ENCODE peak calls at places on chromosomes 13 and 19, in six cellular contexts. B is ELR; A is stimulated activated CD8-positive, alpha-beta memory T cell treated with anti-CD3 and anti-CD28 coated beads, Interleukin-12 subunit alpha, Interleukin-12 subunit beta, amount 100 ng/mL, for 4 hours; I is ACHN; O is RPMI8226; P is OCI-M1. M is an unnamed sample.

GRCh38 chr13:109840893-109841287 is 54.5 kb upstream of the IRS2 start:
- DNase-seq in O (no peak), I (no peak), P (no peak), B (no peak), A (no peak), M (no peak)

GRCh38 chr19:15871570-15871969 is 26.3 kb downstream of the CYP4F2 start:
- DNase-seq in I (no peak), P (no peak), O (no peak), A (no peak), B (no peak), M (no peak)

GRCh38 chr13:80131204-80131603 is 209.7 kb downstream of the SPRY2 start:
- DNase-seq in I (peak), A (no peak), P (peak), B (peak), O (no peak), M (no peak)

GRCh38 chr13:94246495-94246894 is 233.0 kb downstream of the DCT start:
- DNase-seq in B (no peak), P (no peak), A (no peak), I (no peak), O (no peak), M (no peak)

GRCh38 chr19:16244091-16244490 is 46.4 kb downstream of the AP1M1 start:
- DNase-seq in A (no peak), I (no peak), B (no peak), O (no peak), P (no peak), M (no peak)

GRCh38 chr19:14116918-14117578 is 514 bp downstream of the PRKACA start:
- DNase-seq in I (no peak), B (no peak), P (no peak), O (peak), A (no peak), M (no peak)

GRCh38 chr13:97493471-97493870 is 59.5 kb downstream of the RAP2A start:
- DNase-seq in B (no peak), A (no peak), I (no peak), O (no peak), P (no peak), M (no peak)

GRCh38 chr19:1935484-1936208 is 5.3 kb upstream of the CSNK1G2 start:
- DNase-seq in O (peak), P (peak), I (no peak), A (no peak), B (peak), M (no peak)

GRCh38 chr13:113489171-113489548 is 1.4 kb downstream of the DCUN1D2 start:
- DNase-seq in A (no peak), B (no peak), O (no peak), P (no peak), I (no peak), M (no peak)